ENCODE peak calls at places on chromosomes 4 and X, in nine cellular contexts. G is fibroblast of the conjunctiva; H is GM12865; Y is stimulated activated CD4-positive, alpha-beta T cell treated with anti-CD3 and anti-CD28 coated beads, Interleukin-4, amount 100 ng/mL, for 48 hours; L is COLO829; S is left ventricle myocardium superior; W is activated B cell treated with CpG ODN at 0.5 μM for 24 hours; I is activated CD4-positive, alpha-beta T cell treated with anti-CD3 and anti-CD28 coated beads for 48 hours; O is sciatic nerve. F is an unnamed sample.

GRCh38 chrX:46770006-46770816 is 11.3 kb upstream of the SLC9A7 start:
- DNase-seq in W (no peak), L (no peak), I (no peak), O (no peak), S (no peak), H (no peak), G (no peak), Y (no peak), F (no peak)

GRCh38 chr4:128338634-128339355 is 51.2 kb upstream of the PGRMC2 start:
- DNase-seq in G (peak; percentile 34), L (no peak), S (no peak), I (no peak), O (no peak), W (no peak), H (no peak), Y (no peak), F (no peak)

GRCh38 chrX:9327747-9328145 is 137.1 kb upstream of the TBL1X start:
- DNase-seq in G (no peak), S (no peak), Y (no peak), W (no peak), O (no peak), H (no peak), L (no peak), I (no peak), F (no peak)

GRCh38 chr4:52751349-52751911 is at the start of gene ERVMER34-1:
- DNase-seq in Y (no peak), H (no peak), O (peak; percentile 69), I (peak; percentile 6), G (no peak), W (no peak), S (peak; percentile 83), L (peak; percentile 23), F (no peak)

GRCh38 chrX:66914082-66914481 is 275.2 kb upstream of the EDA2R start:
- DNase-seq in Y (no peak), L (no peak), H (no peak), W (no peak), S (no peak), G (no peak), I (no peak), O (no peak), F (no peak)

GRCh38 chr4:185351691-185352090 is 44.0 kb downstream of the LRP2BP start:
- DNase-seq in S (no peak), H (no peak), I (no peak), Y (no peak), W (no peak), O (no peak), G (no peak), L (no peak), F (no peak)

GRCh38 chr4:94527556-94528233 is 76.0 kb downstream of the PDLIM5 start:
- DNase-seq in W (no peak), S (no peak), G (no peak), I (no peak), L (no peak), Y (no peak), O (no peak), H (no peak), F (no peak)

GRCh38 chr4:27198971-27199370 is 338.3 kb downstream of the STIM2 start:
- DNase-seq in I (no peak), S (no peak), W (no peak), Y (no peak), G (no peak), H (no peak), L (no peak), O (no peak), F (no peak)

GRCh38 chr4:17562157-17562556 is 14.8 kb upstream of the LAP3 start:
- DNase-seq in O (no peak), I (no peak), S (no peak), L (no peak), G (no peak), H (peak; percentile 26), W (no peak), Y (no peak), F (no peak)

GRCh38 chr4:98430708-98431403 is 169.7 kb downstream of the RAP1GDS1 start:
- DNase-seq in W (no peak), I (no peak), G (peak; percentile 31), O (no peak), H (no peak), S (no peak), Y (no peak), L (no peak), F (no peak)

GRCh38 chr4:17241835-17242234 is 270.1 kb downstream of the QDPR start:
- DNase-seq in Y (no peak), G (no peak), I (no peak), L (no peak), W (no peak), S (no peak), H (no peak), O (no peak), F (no peak)

GRCh38 chrX:73214366-73215094 is at the start of gene NAP1L2:
- DNase-seq in H (peak; percentile 0), S (peak; percentile 41), G (peak; percentile 23), I (peak; percentile 45), Y (peak; percentile 1), L (no peak), W (no peak), O (peak; percentile 58), F (no peak)

F was measured in foreskin melanocyte.